ENCODE peak calls at places on chromosomes 1 and 21, in six cellular contexts. M is HepG2, A is endothelial cell of umbilical vein, C is A549, K is K562, X is GM12878. F is an unnamed sample.

GRCh38 chr1:113142791-113143190 is 69.8 kb downstream of the LRIG2 start:
- DNase-seq in M (no peak), A (peak), C (no peak), K (no peak), X (no peak), F (no peak)

GRCh38 chr1:204251926-204252689 is 38.3 kb upstream of the GOLT1A start:
- DNase-seq in M (no peak), A (no peak), C (no peak), K (no peak), X (no peak), F (no peak)

GRCh38 chr1:111568160-111568559 is 51.4 kb upstream of the RAP1A start:
- DNase-seq in M (no peak), A (no peak), C (no peak), K (no peak), X (no peak), F (no peak)

GRCh38 chr1:116529199-116529616 is 41.6 kb downstream of the CD58 start:
- DNase-seq in M (no peak), A (no peak), C (no peak), K (no peak), X (no peak), F (no peak)

GRCh38 chr21:38712076-38712475 is 93.7 kb upstream of the ETS2 start:
- DNase-seq in M (peak), A (peak), C (peak), K (peak), X (no peak), F (peak)

GRCh38 chr1:159786966-159787365 is 6.2 kb downstream of the DUSP23 start:
- DNase-seq in M (no peak), A (no peak), C (no peak), K (no peak), X (no peak), F (no peak)

GRCh38 chr1:180156631-180157091 is 2.0 kb downstream of the QSOX1 start:
- DNase-seq in M (no peak), A (no peak), C (no peak), K (peak), X (no peak), F (peak)

GRCh38 chr1:97433094-97433493 is 487.7 kb downstream of the DPYD start:
- DNase-seq in M (no peak), A (no peak), C (no peak), K (no peak), X (no peak), F (no peak)

GRCh38 chr1:183598386-183598785 is 8.1 kb upstream of the NCF2 start:
- DNase-seq in M (no peak), A (no peak), C (no peak), K (no peak), X (no peak), F (no peak)

GRCh38 chr1:68328485-68328884 is 96.2 kb upstream of the WLS start:
- DNase-seq in M (no peak), A (no peak), C (no peak), K (no peak), X (no peak), F (no peak)

GRCh38 chr1:198125995-198126758 is 30.6 kb upstream of the NEK7 start:
- DNase-seq in M (peak), A (peak), C (peak), K (no peak), X (no peak), F (no peak)

GRCh38 chr1:235500971-235501540 is 3.2 kb downstream of the B3GALNT2 start:
- DNase-seq in M (no peak), A (no peak), C (no peak), K (peak), X (no peak), F (peak)

GRCh38 chr1:71634159-71634558 is 553.3 kb upstream of the ZRANB2 start:
- DNase-seq in M (no peak), A (no peak), C (no peak), K (no peak), X (no peak), F (no peak)

GRCh38 chr1:198544265-198544664 is 3.8 kb upstream of the ATP6V1G3 start:
- DNase-seq in M (no peak), A (no peak), C (no peak), K (no peak), X (no peak), F (no peak)

GRCh38 chr1:27885114-27885528 is 12.8 kb downstream of the THEMIS2 start:
- DNase-seq in M (no peak), A (no peak), C (no peak), K (no peak), X (no peak), F (peak)

GRCh38 chr1:112954059-112954458 is 1.9 kb downstream of the SLC16A1 start:
- DNase-seq in M (no peak), A (peak), C (no peak), K (peak), X (no peak), F (no peak)

GRCh38 chr1:154608522-154609294 is 722 bp upstream of the ADAR start:
- DNase-seq in M (peak), A (peak), C (peak), K (peak), X (no peak), F (peak)

GRCh38 chr1:113519561-113519960 is 129.2 kb downstream of the MAGI3 start:
- DNase-seq in M (peak), A (no peak), C (no peak), K (no peak), X (no peak), F (no peak)

GRCh38 chr1:79193211-79194079 is 186.9 kb upstream of the ADGRL4 start:
- DNase-seq in M (no peak), A (peak), C (peak), K (no peak), X (peak), F (no peak)

GRCh38 chr1:89475269-89475668 is 49.4 kb upstream of the LRRC8B start:
- DNase-seq in M (no peak), A (no peak), C (no peak), K (no peak), X (no peak), F (no peak)

GRCh38 chr1:203475012-203475981 is at the start of gene PRELP:
- DNase-seq in M (no peak), A (no peak), C (peak), K (no peak), X (no peak), F (no peak)

GRCh38 chr1:75097686-75098085 is 36.5 kb upstream of the LHX8 start:
- DNase-seq in M (no peak), A (peak), C (peak), K (no peak), X (no peak), F (no peak)

DNA sequence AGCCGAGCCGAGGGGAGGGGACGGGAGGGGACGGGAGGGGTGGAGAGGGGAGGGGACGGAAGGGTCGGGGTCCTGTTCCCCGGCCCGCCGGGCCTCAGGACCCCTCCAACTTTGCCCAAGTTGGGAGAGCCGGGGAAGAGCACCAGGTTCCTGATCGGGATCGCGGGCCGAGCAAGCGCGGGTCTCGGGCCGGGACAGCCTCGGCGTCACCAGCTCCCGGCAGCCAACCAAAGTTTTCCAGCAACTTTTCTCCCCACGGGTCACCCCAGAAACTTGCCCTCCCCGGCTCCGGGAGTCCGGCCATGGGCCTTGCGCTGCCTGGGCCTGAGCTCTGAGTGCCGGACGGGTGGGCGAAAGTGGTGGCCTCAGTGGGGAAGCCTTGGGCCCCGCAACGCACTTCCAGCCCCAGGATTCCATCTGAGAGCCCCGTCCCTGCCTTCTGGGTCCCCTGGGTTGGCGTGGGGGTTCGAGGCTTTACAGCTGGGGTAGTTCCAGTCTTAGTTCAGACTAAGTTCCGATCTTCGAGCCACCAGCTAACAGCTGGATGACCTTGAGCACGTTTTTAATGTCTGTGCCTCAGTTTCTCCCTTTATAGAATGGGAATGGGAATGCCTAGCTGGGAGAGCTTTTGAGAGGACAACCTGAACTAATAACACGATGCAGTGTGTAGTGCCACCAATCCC is 458 bp downstream of the ZC3H12A start:
- DNase-seq in M (no peak), A (no peak), C (no peak), K (peak), X (no peak), F (no peak)
- TF ChIP-seq POLR2A in M (peak), A (no peak), C (no peak), K (peak), X (peak), F (no peak)

GRCh38 chr21:27422435-27422834 is 455.5 kb upstream of the ADAMTS5 start:
- DNase-seq in M (no peak), A (no peak), C (no peak), K (no peak), X (no peak), F (no peak)
- H3K4me3 ChIP-seq in M (no peak), A (no peak), C (no peak), K (no peak), X (no peak), F (no peak)

GRCh38 chr1:187476671-187477070 is 647.9 kb downstream of the PLA2G4A start:
- DNase-seq in M (no peak), A (peak), C (no peak), K (no peak), X (no peak), F (no peak)

GRCh38 chr1:187474266-187474665 is 645.5 kb downstream of the PLA2G4A start:
- DNase-seq in M (no peak), A (peak), C (no peak), K (no peak), X (no peak), F (no peak)

GRCh38 chr1:187471555-187471954 is 642.8 kb downstream of the PLA2G4A start:
- DNase-seq in M (no peak), A (no peak), C (peak), K (no peak), X (no peak), F (no peak)

GRCh38 chr1:187481581-187482148 is 652.9 kb downstream of the PLA2G4A start:
- DNase-seq in M (no peak), A (no peak), C (no peak), K (no peak), X (no peak), F (no peak)

DNA sequence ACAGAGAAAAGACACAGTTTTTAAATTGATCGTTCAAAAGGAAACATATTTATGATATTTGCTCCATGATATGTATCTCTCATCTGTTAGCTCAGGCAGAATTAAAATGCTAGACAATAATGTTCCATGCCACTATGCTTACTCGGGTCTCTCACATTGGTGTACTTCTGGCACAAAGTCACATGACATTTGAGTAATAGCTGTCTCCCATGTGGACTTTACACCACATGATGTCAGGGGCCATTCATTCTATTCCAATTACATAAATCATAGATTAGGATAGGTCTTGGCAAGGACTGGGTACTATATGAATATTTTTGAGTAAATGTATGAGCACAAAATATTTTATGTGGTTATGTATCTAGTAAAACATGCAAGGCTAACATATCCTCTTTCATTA is 648.4 kb downstream of the PLA2G4A start:
- DNase-seq in M (no peak), A (no peak), C (peak), K (no peak), X (no peak), F (no peak)
- TF ChIP-seq MYC in M (no peak), A (no peak), C (no peak), K (no peak), X (no peak), F (no peak)

DNA sequence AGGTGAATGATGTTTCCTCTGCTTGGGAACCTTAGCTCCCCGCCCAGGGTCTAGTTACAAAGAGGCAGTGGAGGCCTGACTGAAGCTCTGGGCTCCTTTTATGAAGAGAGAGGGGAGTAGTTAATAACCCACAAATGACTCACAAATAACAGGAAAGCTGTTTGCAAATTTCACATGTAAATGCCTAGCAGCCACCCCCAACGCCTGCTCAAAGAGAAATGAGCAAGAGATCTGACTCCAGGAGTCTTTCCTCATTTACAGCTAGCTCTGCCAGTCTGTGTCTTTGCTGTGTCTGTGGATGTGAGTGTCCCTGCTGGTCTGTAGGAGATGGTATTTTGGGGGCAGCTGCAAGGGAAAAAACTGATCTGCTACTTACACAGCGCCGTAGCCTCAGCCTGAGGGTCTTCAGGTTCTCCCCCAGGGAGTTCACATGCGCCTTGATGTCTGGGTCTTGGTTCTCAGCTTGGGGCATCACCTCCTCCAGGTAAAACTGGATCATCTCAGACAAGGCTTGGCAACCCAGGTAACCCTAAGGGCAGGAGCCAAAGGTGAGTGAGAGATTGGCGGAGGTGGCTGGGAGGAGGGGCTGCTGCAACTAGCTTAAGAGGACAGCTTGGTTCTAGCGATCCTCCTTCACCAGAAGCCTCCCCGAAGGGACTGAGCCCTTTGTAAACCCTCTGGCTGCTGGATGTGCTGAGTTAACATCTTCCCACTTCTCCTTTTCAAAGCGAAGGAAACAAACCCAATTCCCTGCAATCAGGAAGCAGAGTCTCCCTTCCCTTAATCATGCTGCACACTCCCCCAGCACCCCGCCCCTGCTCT is at the start of gene IL19:
- DNase-seq in M (no peak), A (no peak), C (no peak), K (peak), X (no peak), F (peak)
- TF ChIP-seq POLR2A in M (no peak), A (no peak), C (no peak), K (no peak), X (peak), F (no peak)

DNA sequence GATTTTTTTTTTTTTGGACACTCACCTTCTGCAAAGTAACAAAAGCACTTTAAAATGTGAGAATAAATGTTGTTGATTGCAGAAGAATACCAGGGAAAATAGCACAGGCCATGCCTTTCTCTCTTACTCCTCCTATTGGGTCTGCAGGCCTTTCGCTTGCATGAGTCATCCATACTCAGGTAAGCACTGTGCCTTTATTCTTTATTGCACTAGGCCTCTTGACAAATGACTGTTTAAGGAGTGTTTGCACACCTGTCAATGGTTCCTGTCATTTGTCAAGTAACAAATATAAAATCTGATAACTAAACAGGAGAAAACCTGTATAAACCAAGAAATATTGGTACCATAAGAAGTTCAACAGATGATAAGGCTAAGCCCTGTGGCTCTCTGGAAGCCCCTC is 106.5 kb downstream of the RGS7 start:
- DNase-seq in M (no peak), A (no peak), C (no peak), K (no peak), X (no peak), F (no peak)
- H3K4me3 ChIP-seq in M (no peak), A (no peak), C (no peak), K (no peak), X (no peak), F (no peak)

DNA sequence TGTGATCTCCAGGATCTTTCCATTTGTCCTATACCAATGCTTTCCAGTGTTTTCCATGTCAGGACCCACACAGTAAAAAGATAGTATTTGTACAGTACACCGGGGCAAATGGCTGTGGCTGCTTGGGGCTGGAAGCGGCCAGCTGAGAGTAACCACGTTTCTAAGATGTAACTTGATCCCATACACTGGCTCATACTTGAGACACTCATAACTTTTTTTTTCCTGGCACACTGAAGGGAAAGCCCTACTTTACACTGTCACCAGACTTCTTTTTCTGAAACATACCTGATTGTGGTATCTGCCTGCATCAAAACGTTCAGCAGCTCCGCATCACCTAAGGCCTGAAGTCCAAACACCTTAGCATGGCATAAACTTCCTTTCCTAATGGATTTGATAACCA is 21.6 kb downstream of the VPS13D start:
- DNase-seq in M (no peak), A (no peak), C (no peak), K (no peak), X (no peak), F (no peak)
- TF ChIP-seq MYC in M (no peak), A (no peak), C (no peak), K (no peak), X (no peak), F (no peak)

GRCh38 chr1:31576201-31576669 is at the start of gene TINAGL1:
- DNase-seq in M (peak), A (peak), C (no peak), K (peak), X (no peak), F (no peak)
- TF ChIP-seq POLR2A in M (peak), A (peak), C (no peak), K (no peak), X (no peak), F (no peak)

F was measured in NB4.